ENCODE peak calls at places on chromosomes 7 and 10, in eight cellular contexts. Y is neural progenitor cell, N is colonic mucosa, D is cardiac muscle cell, B is HFF-Myc, W is endodermal cell, H is GM12865, R is fibroblast of the aortic adventitia. L is an unnamed sample.

GRCh38 chr7:101589976-101590662 is 39.0 kb downstream of the MYL10 start:
- DNase-seq in Y (no peak), N (peak; percentile 12), D (no peak), B (no peak), W (no peak), H (no peak), R (no peak), L (peak; percentile 28)

GRCh38 chr7:96949766-96950165 is 55.6 kb upstream of the DLX6 start:
- DNase-seq in Y (no peak), N (no peak), D (no peak), B (no peak), W (no peak), H (no peak), R (peak; percentile 72), L (peak; percentile 67)

GRCh38 chr7:2583798-2584580 is 25.2 kb downstream of the IQCE start:
- DNase-seq in Y (no peak), N (no peak), D (no peak), B (no peak), W (no peak), H (no peak), R (no peak), L (no peak)

GRCh38 chr10:29309465-29309864 is 20.6 kb downstream of the LYZL1 start:
- DNase-seq in Y (no peak), N (no peak), D (no peak), B (no peak), W (no peak), H (no peak), R (no peak), L (no peak)

GRCh38 chr10:96230527-96230926 is 40.8 kb downstream of the BLNK start:
- DNase-seq in Y (no peak), N (no peak), D (no peak), B (no peak), W (no peak), H (peak; percentile 61), R (no peak), L (no peak)

GRCh38 chr10:22252286-22252800 is 34.5 kb upstream of the EBLN1 start:
- DNase-seq in Y (peak; percentile 57), N (peak; percentile 26), D (peak; percentile 84), B (no peak), W (peak; percentile 75), H (peak; percentile 82), R (peak; percentile 67), L (peak; percentile 20)

GRCh38 chr10:104259999-104260774 is 5.5 kb downstream of the GSTO1 start:
- DNase-seq in Y (no peak), N (no peak), D (peak; percentile 66), B (no peak), W (no peak), H (no peak), R (peak; percentile 18), L (no peak)

GRCh38 chr7:155204744-155205367 is 92.8 kb upstream of the INSIG1 start:
- DNase-seq in Y (no peak), N (no peak), D (no peak), B (no peak), W (no peak), H (no peak), R (no peak), L (no peak)

GRCh38 chr7:90625562-90625961 is 29.4 kb downstream of the CDK14 start:
- DNase-seq in Y (peak; percentile 80), N (peak; percentile 20), D (peak; percentile 95), B (no peak), W (peak; percentile 72), H (no peak), R (peak; percentile 86), L (peak; percentile 66)

GRCh38 chr7:45240187-45240776 is 82.7 kb downstream of the RAMP3 start:
- DNase-seq in Y (no peak), N (no peak), D (no peak), B (no peak), W (no peak), H (no peak), R (peak; percentile 3), L (no peak)

GRCh38 chr7:112147752-112148435 is 58.3 kb downstream of the DOCK4 start:
- DNase-seq in Y (no peak), N (no peak), D (no peak), B (no peak), W (no peak), H (no peak), R (peak; percentile 21), L (no peak)

GRCh38 chr10:96217711-96218110 is 53.7 kb downstream of the BLNK start:
- DNase-seq in Y (no peak), N (no peak), D (no peak), B (no peak), W (no peak), H (no peak), R (no peak), L (no peak)

GRCh38 chr10:5595591-5596590 is 70.5 kb downstream of the ASB13 start:
- DNase-seq in Y (no peak), N (no peak), D (peak; percentile 71), B (peak; percentile 75), W (no peak), H (no peak), R (peak; percentile 84), L (peak; percentile 95)

GRCh38 chr7:33979807-33980355 is 74.5 kb downstream of the BMPER start:
- DNase-seq in Y (no peak), N (no peak), D (peak; percentile 75), B (peak; percentile 63), W (no peak), H (no peak), R (peak; percentile 97), L (peak; percentile 43)

GRCh38 chr7:33979300-33979806 is 74.0 kb downstream of the BMPER start:
- DNase-seq in Y (no peak), N (no peak), D (peak; percentile 31), B (no peak), W (no peak), H (no peak), R (no peak), L (no peak)

GRCh38 chr7:33981686-33982424 is 76.5 kb downstream of the BMPER start:
- DNase-seq in Y (no peak), N (no peak), D (peak; percentile 29), B (no peak), W (no peak), H (no peak), R (peak; percentile 39), L (no peak)

GRCh38 chr7:33981221-33981620 is 75.9 kb downstream of the BMPER start:
- DNase-seq in Y (no peak), N (no peak), D (peak; percentile 38), B (no peak), W (no peak), H (no peak), R (no peak), L (no peak)

DNA sequence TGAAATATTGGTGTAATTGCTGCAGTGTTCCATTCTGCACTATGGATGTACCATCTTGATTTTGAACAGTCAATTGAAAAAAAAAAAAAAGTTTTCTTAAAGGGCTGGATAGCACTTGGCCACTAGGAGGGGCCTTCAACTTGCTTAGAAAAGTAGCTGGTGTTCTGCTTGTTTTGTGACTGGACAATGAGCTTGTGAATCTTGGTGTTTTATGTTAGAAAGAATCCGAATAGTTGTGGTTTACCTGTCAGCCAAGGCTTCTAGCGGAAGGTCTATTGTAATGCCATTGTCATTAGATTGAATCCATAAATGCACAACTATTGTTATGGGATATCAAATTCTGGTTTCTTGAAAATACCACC is 77.1 kb downstream of the BMPER start:
- DNase-seq in Y (peak; percentile 47), N (no peak), D (peak; percentile 69), B (peak; percentile 59), W (no peak), H (no peak), R (peak; percentile 82), L (peak; percentile 54)
- TF ChIP-seq CTCF in Y (peak; percentile 63), N (peak; percentile 18), D (peak; percentile 62), B (peak; percentile 66), W (peak; percentile 81), H (no peak), R (peak; percentile 79), L (peak; percentile 12)

GRCh38 chr7:134724606-134725005 is 54.8 kb upstream of the CALD1 start:
- DNase-seq in Y (peak; percentile 31), N (no peak), D (peak; percentile 76), B (no peak), W (peak; percentile 85), H (peak; percentile 60), R (peak; percentile 73), L (peak; percentile 65)
- TF ChIP-seq CTCF in Y (peak; percentile 57), N (no peak), D (peak; percentile 76), B (peak; percentile 73), W (peak; percentile 90), H (peak; percentile 56), R (peak; percentile 79), L (peak; percentile 67)

DNA sequence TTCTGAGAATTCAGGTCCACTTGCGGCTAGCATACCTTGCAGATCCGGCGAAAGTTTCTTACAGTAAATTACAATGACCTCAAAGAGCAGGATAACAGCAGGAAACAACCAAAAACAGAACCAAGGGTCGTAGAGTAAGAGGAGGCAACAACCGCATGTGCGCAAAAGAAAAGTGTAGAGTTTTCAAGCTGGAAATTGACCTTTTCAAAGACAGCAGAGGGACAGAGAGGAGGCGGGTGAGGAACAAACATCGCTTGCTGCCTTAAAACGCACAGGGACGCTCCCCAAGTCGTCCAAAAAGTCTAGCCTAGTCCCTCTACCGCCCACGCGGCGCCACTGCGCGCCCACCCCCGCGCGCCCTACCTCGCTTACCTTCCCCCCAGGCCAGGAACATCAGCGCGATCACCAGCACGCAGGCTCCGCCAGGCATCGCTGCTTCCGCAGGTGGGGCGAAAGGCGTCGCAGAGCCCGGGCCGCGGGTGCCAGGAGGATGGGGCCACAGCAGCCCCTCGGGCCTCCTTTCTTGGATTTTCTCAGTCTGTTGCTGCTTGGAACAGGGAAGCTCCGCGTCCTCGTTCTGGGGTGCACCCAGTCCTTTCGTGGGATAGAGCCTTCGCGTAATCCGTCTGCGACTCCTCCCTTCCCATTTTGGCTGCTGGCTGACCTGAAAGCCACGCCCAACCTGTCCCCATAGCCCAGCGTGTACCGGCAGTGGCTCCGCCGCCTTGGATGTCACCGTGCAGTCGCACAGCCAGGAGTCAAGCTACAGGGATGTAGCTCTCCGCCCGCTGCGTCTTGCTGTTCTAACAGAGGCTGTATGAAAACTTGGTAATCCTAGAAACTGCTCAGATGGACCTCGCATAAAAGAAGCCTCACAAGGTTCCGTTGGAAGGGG is at the start of gene VWDE:
- DNase-seq in Y (peak; percentile 87), N (peak; percentile 54), D (peak; percentile 13), B (no peak), W (peak; percentile 94), H (peak; percentile 53), R (no peak), L (peak; percentile 49)
- TF ChIP-seq CTCF in Y (peak; percentile 31), N (no peak), D (no peak), B (no peak), W (peak; percentile 42), H (no peak), R (no peak), L (no peak)

GRCh38 chr10:110682348-110682747 is 38.2 kb downstream of the RBM20 start:
- DNase-seq in Y (no peak), N (no peak), D (no peak), B (no peak), W (peak; percentile 28), H (no peak), R (no peak), L (no peak)

GRCh38 chr10:110680473-110681020 is 36.4 kb downstream of the RBM20 start:
- DNase-seq in Y (no peak), N (no peak), D (no peak), B (no peak), W (no peak), H (no peak), R (no peak), L (no peak)

GRCh38 chr10:110684800-110685446 is 40.8 kb downstream of the RBM20 start:
- DNase-seq in Y (no peak), N (no peak), D (peak; percentile 41), B (no peak), W (peak; percentile 73), H (no peak), R (peak; percentile 25), L (no peak)

GRCh38 chr10:110679633-110680472 is 35.7 kb downstream of the RBM20 start:
- DNase-seq in Y (no peak), N (no peak), D (no peak), B (no peak), W (peak; percentile 70), H (no peak), R (no peak), L (no peak)

GRCh38 chr10:110681023-110681681 is 37.0 kb downstream of the RBM20 start:
- DNase-seq in Y (peak; percentile 82), N (peak; percentile 23), D (peak; percentile 46), B (no peak), W (peak; percentile 93), H (peak; percentile 38), R (no peak), L (peak; percentile 46)
- TF ChIP-seq CTCF in Y (peak; percentile 77), N (peak; percentile 39), D (peak; percentile 72), B (peak; percentile 67), W (peak; percentile 94), H (peak; percentile 52), R (peak; percentile 44), L (no peak)

L was measured in MCF 10A.